ENCODE peak calls at places on chromosomes 1 and 21, in five cellular contexts. P is kidney, R is nephron progenitor cell, M is neural progenitor cell, A is fibroblast of pulmonary artery. D is an unnamed sample.

GRCh38 chr1:225772848-225773247 is 4.8 kb upstream of the SRP9 start:
- DNase-seq in P (no peak), R (no peak), M (no peak), A (no peak), D (no peak)

GRCh38 chr1:231674575-231674974 is 48.0 kb downstream of the DISC1 start:
- DNase-seq in P (no peak), R (no peak), M (no peak), A (no peak), D (no peak)

GRCh38 chr1:51347398-51348146 is 17.2 kb upstream of the TTC39A start:
- DNase-seq in P (no peak), R (no peak), M (no peak), A (no peak), D (no peak)

GRCh38 chr21:28426545-28426944 is 566.1 kb downstream of the LTN1 start:
- DNase-seq in P (no peak), R (no peak), M (no peak), A (no peak), D (no peak)

GRCh38 chr1:220528679-220529529 is 968 bp downstream of the MARK1 start:
- DNase-seq in P (peak), R (peak), M (peak), A (no peak), D (no peak)

GRCh38 chr1:244614113-244614836 is 38.7 kb upstream of the DESI2 start:
- DNase-seq in P (no peak), R (no peak), M (no peak), A (peak), D (peak)

GRCh38 chr1:44031051-44031899 is at the start of gene SLC6A9:
- DNase-seq in P (peak), R (peak), M (peak), A (peak), D (peak)

GRCh38 chr1:226882631-226883409 is 12.4 kb downstream of the PSEN2 start:
- DNase-seq in P (no peak), R (no peak), M (no peak), A (no peak), D (no peak)

GRCh38 chr1:193111641-193112090 is 6.5 kb upstream of the GLRX2 start:
- DNase-seq in P (peak), R (peak), M (peak), A (peak), D (peak)

GRCh38 chr1:62725255-62725654 is 37.1 kb upstream of the DOCK7 start:
- DNase-seq in P (no peak), R (no peak), M (no peak), A (peak), D (no peak)

GRCh38 chr1:167428418-167428817 is 89.9 kb downstream of the CD247 start:
- DNase-seq in P (no peak), R (no peak), M (no peak), A (peak), D (no peak)

GRCh38 chr1:205963352-205963751 is 20.1 kb upstream of the SLC26A9 start:
- DNase-seq in P (peak), R (no peak), M (no peak), A (peak), D (peak)

GRCh38 chr1:245283001-245283400 is 128.2 kb downstream of the KIF26B start:
- DNase-seq in P (no peak), R (no peak), M (no peak), A (no peak), D (no peak)

GRCh38 chr1:160625725-160626498 is 20.9 kb downstream of the SLAMF1 start:
- DNase-seq in P (no peak), R (no peak), M (no peak), A (peak), D (no peak)

GRCh38 chr1:92291372-92291999 is 7.3 kb downstream of the GLMN start:
- DNase-seq in P (no peak), R (no peak), M (peak), A (peak), D (no peak)

GRCh38 chr1:173503391-173503790 is 26.3 kb downstream of the PRDX6 start:
- DNase-seq in P (no peak), R (no peak), M (no peak), A (peak), D (no peak)

DNA sequence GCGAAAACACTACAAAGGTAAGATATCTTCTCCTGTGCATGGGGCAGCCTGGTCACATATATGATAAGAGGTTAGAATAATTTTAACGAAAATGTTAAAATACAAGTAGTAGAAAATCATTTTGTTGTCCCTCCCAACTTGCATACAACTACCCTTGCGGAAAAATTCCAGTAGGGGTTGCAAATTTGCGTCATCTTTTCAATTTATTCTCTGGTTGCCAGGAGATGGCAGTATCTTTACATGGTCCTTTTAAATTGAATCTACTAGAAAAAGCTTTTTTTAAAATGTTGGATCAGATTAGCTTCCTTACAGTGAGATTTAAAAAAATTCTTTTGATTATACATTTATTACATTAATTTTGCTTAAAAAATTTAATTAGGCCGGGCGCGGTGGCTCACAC is 10.9 kb downstream of the S100PBP start:
- DNase-seq in P (no peak), R (no peak), M (no peak), A (peak), D (no peak)
- TF ChIP-seq CTCF in P (no peak), R (no peak), M (peak), A (peak), D (no peak)

GRCh38 chr21:35436899-35437298 is 387.8 kb upstream of the RUNX1 start:
- DNase-seq in P (no peak), R (no peak), M (no peak), A (no peak), D (no peak)
- TF ChIP-seq CTCF in P (no peak), R (no peak), M (no peak), A (no peak), D (no peak)

GRCh38 chr1:116462722-116463121 is 89.7 kb downstream of the ATP1A1 start:
- DNase-seq in P (no peak), R (no peak), M (no peak), A (no peak), D (no peak)

GRCh38 chr1:116465477-116465844 is 92.4 kb downstream of the ATP1A1 start:
- DNase-seq in P (no peak), R (no peak), M (no peak), A (no peak), D (no peak)

GRCh38 chr1:116463730-116464129 is 90.7 kb downstream of the ATP1A1 start:
- DNase-seq in P (no peak), R (no peak), M (no peak), A (no peak), D (no peak)

GRCh38 chr1:116466810-116467557 is 93.9 kb downstream of the ATP1A1 start:
- DNase-seq in P (no peak), R (no peak), M (no peak), A (no peak), D (no peak)

GRCh38 chr1:116465845-116466685 is 93.0 kb downstream of the ATP1A1 start:
- DNase-seq in P (no peak), R (no peak), M (no peak), A (no peak), D (no peak)
- TF ChIP-seq CTCF in P (no peak), R (no peak), M (no peak), A (no peak), D (no peak)

GRCh38 chr1:156336242-156336641 is 1.9 kb downstream of the CCT3 start:
- DNase-seq in P (no peak), R (no peak), M (peak), A (no peak), D (no peak)
- TF ChIP-seq CTCF in P (no peak), R (no peak), M (peak), A (peak), D (peak)

D was measured in upper lobe of right lung.